ENCODE peak calls at places on chromosome 13, in six cellular contexts. B is MM.1S, O is PC-3, M is fibroblast of lung, D is endothelial cell of umbilical vein, T is astrocyte. P is an unnamed sample.

GRCh38 chr13:99996177-99996705 is 14.7 kb downstream of the ZIC2 start:
- DNase-seq in M (no peak), O (no peak), D (peak; percentile 53), T (no peak), B (no peak), P (peak; percentile 57)

GRCh38 chr13:113093580-113094409 is 11.8 kb upstream of the F7 start:
- DNase-seq in O (no peak), D (no peak), B (no peak), M (no peak), T (no peak), P (no peak)

GRCh38 chr13:99590519-99591011 is 89.3 kb downstream of the TM9SF2 start:
- DNase-seq in T (peak; percentile 55), D (peak; percentile 80), M (peak; percentile 63), B (no peak), O (no peak), P (no peak)

GRCh38 chr13:94416454-94417080 is 62.9 kb downstream of the DCT start:
- DNase-seq in O (peak; percentile 49), D (peak; percentile 2), M (peak; percentile 39), T (peak; percentile 18), B (no peak), P (peak; percentile 83)

GRCh38 chr13:75656590-75656989 is 20.5 kb downstream of the LMO7 start:
- DNase-seq in T (no peak), O (no peak), M (peak; percentile 44), B (no peak), D (no peak), P (no peak)

GRCh38 chr13:75357576-75358295 is 124.2 kb downstream of the TBC1D4 start:
- DNase-seq in T (peak; percentile 56), D (peak; percentile 78), O (peak; percentile 76), M (peak; percentile 66), B (peak; percentile 62), P (peak; percentile 77)

GRCh38 chr13:78881054-78881453 is 222.1 kb upstream of the OBI1 start:
- DNase-seq in B (no peak), T (no peak), D (no peak), M (no peak), O (no peak), P (no peak)

GRCh38 chr13:103238441-103238840 is 172.2 kb upstream of the SLC10A2 start:
- DNase-seq in O (no peak), M (no peak), D (no peak), T (no peak), B (no peak), P (no peak)

GRCh38 chr13:92716749-92717148 is 509.9 kb upstream of the GPC6 start:
- DNase-seq in B (no peak), O (peak; percentile 2), D (no peak), M (peak; percentile 21), T (peak; percentile 9), P (no peak)

GRCh38 chr13:98686281-98686680 is 66.2 kb downstream of the SLC15A1 start:
- DNase-seq in B (no peak), T (no peak), M (no peak), O (no peak), D (no peak), P (no peak)

GRCh38 chr13:40271511-40271910 is 394.9 kb downstream of the FOXO1 start:
- DNase-seq in M (no peak), T (no peak), D (peak; percentile 78), O (no peak), B (no peak), P (no peak)

GRCh38 chr13:84641491-84641890 is 759.2 kb upstream of the SLITRK1 start:
- DNase-seq in B (no peak), M (peak; percentile 86), D (no peak), O (no peak), T (peak; percentile 85), P (no peak)

GRCh38 chr13:43377149-43377548 is 353.8 kb downstream of the DNAJC15 start:
- DNase-seq in B (no peak), T (peak; percentile 65), D (peak; percentile 26), O (no peak), M (peak; percentile 66), P (no peak)

GRCh38 chr13:97493471-97493870 is 59.5 kb downstream of the RAP2A start:
- DNase-seq in M (no peak), T (no peak), B (no peak), D (no peak), O (peak; percentile 16), P (no peak)

GRCh38 chr13:29522044-29522685 is 73.3 kb downstream of the SLC7A1 start:
- DNase-seq in M (peak; percentile 91), T (peak; percentile 90), B (no peak), O (no peak), D (no peak), P (no peak)

GRCh38 chr13:59094149-59094548 is 1069.6 kb downstream of the DIAPH3 start:
- DNase-seq in T (peak; percentile 29), O (peak; percentile 40), D (peak; percentile 61), M (peak; percentile 34), B (no peak), P (no peak)

GRCh38 chr13:39484506-39485313 is 118.3 kb downstream of the LHFPL6 start:
- DNase-seq in B (no peak), M (peak; percentile 84), O (peak; percentile 59), D (peak; percentile 38), T (peak; percentile 83), P (no peak)

GRCh38 chr13:66933994-66934393 is 296.1 kb downstream of the PCDH9 start:
- DNase-seq in D (no peak), O (peak; percentile 89), T (peak; percentile 93), B (no peak), M (peak; percentile 96), P (no peak)

GRCh38 chr13:44523176-44524017 is 52.7 kb downstream of the TSC22D1 start:
- DNase-seq in B (peak; percentile 36), O (peak; percentile 72), T (peak; percentile 88), M (peak; percentile 90), D (peak; percentile 43), P (no peak)

GRCh38 chr13:73334459-73334858 is 275.7 kb downstream of the KLF5 start:
- DNase-seq in O (peak; percentile 67), D (no peak), B (no peak), M (no peak), T (no peak), P (no peak)

GRCh38 chr13:46567671-46568070 is 14.7 kb downstream of the LRCH1 start:
- DNase-seq in T (no peak), M (no peak), O (no peak), B (no peak), D (no peak), P (no peak)

GRCh38 chr13:25741796-25742195 is 310.0 kb downstream of the SHISA2 start:
- DNase-seq in D (no peak), T (no peak), B (no peak), M (no peak), O (no peak), P (no peak)

GRCh38 chr13:42633495-42633894 is 59.5 kb downstream of the TNFSF11 start:
- DNase-seq in M (no peak), O (peak; percentile 16), T (no peak), D (no peak), B (no peak), P (no peak)

GRCh38 chr13:101139076-101139475 is 277.2 kb downstream of the NALCN start:
- DNase-seq in O (no peak), D (no peak), M (peak; percentile 16), T (no peak), B (no peak), P (no peak)

GRCh38 chr13:34591801-34592454 is 350.1 kb upstream of the NBEA start:
- DNase-seq in M (peak; percentile 18), D (no peak), B (no peak), T (peak; percentile 4), O (no peak), P (peak; percentile 35)

GRCh38 chr13:26760835-26761582 is 423 bp upstream of the GPR12 start:
- DNase-seq in M (peak; percentile 2), T (no peak), B (no peak), O (no peak), D (no peak), P (peak; percentile 45)
- TF ChIP-seq EZH2 in M (peak; percentile 89), T (no peak), B (no peak), O (no peak), D (peak; percentile 14), P (peak; percentile 46)

GRCh38 chr13:111115841-111116500 is 861 bp downstream of the ARHGEF7 start:
- DNase-seq in D (peak; percentile 27), M (peak; percentile 47), B (no peak), T (peak; percentile 34), O (peak; percentile 42), P (peak; percentile 75)
- H4K20me1 ChIP-seq in D (no peaks in the 10 kb centered on the region), M (no peaks in the 10 kb centered on the region), B (no peaks in the 10 kb centered on the region), T (peaks cover 4% of the 10 kb centered on the region), O (no peaks in the 10 kb centered on the region), P (peaks cover 7% of the 10 kb centered on the region)

GRCh38 chr13:77298403-77298802 is 28.5 kb downstream of the MYCBP2 start:
- DNase-seq in M (no peak), O (no peak), B (no peak), D (no peak), T (no peak), P (no peak)
- H3K9ac ChIP-seq in M (no peak overlapping the region), O (no peak overlapping the region), B (no peak overlapping the region), D (no peak overlapping the region), T (no peak overlapping the region), P (no peak overlapping the region)

DNA sequence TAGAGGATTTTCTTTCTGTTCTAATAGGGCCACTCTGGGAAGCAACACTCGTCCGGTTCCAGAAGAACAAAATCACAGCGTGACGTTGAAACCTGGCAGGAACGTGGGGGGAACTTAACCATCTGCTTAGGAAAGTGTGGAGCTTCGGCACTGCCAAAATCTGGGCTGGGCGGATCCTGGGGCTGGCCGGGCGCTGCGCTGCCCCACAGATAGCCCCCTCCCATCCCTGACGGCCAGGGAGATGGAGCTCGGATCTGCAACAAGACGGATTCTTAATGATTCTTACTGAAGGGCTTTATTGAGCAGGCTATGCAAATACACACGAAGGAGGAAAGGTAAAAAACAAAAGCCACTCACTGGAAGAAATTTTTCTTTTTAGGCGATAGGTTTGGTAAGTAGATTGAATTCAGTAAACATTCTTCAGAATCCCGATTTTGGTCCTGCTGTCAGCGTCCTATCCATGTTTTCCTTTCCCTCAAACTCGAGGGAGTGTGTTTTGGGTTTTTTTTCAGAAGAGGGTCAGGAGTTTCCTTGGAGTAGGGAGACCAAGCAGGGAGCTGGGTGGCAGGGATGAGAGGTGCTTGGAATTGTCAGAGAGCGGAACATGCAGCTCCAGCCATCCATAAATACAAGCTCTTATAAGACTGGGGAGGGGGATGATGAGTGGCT is 1.4 kb upstream of the PCDH8 start:
- DNase-seq in T (no peak), B (no peak), D (no peak), O (no peak), M (no peak), P (peak; percentile 40)
- TF ChIP-seq EZH2 in T (no peak), B (no peak), D (no peak), O (no peak), M (no peak), P (peak; percentile 74)

DNA sequence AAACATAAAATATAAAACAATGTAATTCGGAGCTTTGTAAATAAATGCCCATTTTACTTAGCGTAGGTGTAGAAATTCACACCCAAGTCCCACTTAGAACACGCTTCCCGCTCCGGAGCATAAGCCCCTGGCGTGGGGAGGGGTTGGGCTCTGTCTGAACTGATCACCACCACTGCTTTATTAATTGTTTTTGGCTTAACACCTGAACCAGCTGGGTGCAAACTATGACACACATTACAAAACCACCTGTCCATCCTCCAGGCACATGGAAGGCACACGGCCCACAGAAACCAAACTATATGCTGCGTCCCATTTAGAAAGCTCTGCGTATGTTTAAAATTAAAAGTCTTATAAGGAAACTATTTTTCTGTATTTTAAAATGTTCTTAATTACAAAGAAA is 25.9 kb downstream of the RASA3 start:
- DNase-seq in T (no peak), D (no peak), M (no peak), B (no peak), O (no peak), P (no peak)
- H4K20me1 ChIP-seq in T (peaks cover 87% of the 10 kb centered on the region), D (no peaks in the 10 kb centered on the region), M (no peaks in the 10 kb centered on the region), B (no peaks in the 10 kb centered on the region), O (no peaks in the 10 kb centered on the region), P (no peaks in the 10 kb centered on the region)

P was measured in neural progenitor cell.